ENCODE peak calls at places on chromosomes 2 and 18, in four cellular contexts. J, T, F and Z are unnamed samples.

GRCh38 chr2:217551229-217551909 is 451.4 kb downstream of the TNS1 start:
- DNase-seq in J (peak), T (peak), F (peak), Z (no peak)

GRCh38 chr2:186551323-186552050 is 38.4 kb upstream of the ITGAV start:
- DNase-seq in J (peak), T (no peak), F (no peak), Z (no peak)

GRCh38 chr2:197182668-197183067 is 127.9 kb downstream of the ANKRD44 start:
- DNase-seq in J (peak), T (no peak), F (no peak), Z (no peak)

GRCh38 chr2:219622472-219622871 is 5.0 kb upstream of the SLC4A3 start:
- DNase-seq in J (no peak), T (no peak), F (no peak), Z (no peak)

GRCh38 chr2:64196986-64197385 is 52.8 kb upstream of the PELI1 start:
- DNase-seq in J (no peak), T (no peak), F (no peak), Z (no peak)

GRCh38 chr18:63131106-63131943 is 188.2 kb downstream of the BCL2 start:
- DNase-seq in J (peak), T (no peak), F (peak), Z (no peak)

GRCh38 chr2:201795608-201796477 is 10.5 kb upstream of the CDK15 start:
- DNase-seq in J (peak), T (no peak), F (peak), Z (no peak)

GRCh38 chr2:12155308-12156061 is 409.1 kb downstream of the LPIN1 start:
- DNase-seq in J (peak), T (peak), F (peak), Z (no peak)

GRCh38 chr2:41119489-41119888 is 667.6 kb upstream of the SLC8A1 start:
- DNase-seq in J (no peak), T (no peak), F (no peak), Z (no peak)

GRCh38 chr2:132383956-132384355 is 32.6 kb upstream of the GPR39 start:
- DNase-seq in J (no peak), T (no peak), F (no peak), Z (no peak)

GRCh38 chr18:48657446-48658120 is 118.8 kb downstream of the CTIF start:
- DNase-seq in J (no peak), T (no peak), F (no peak), Z (peak)

GRCh38 chr2:60007666-60008065 is 545.8 kb downstream of the BCL11A start:
- DNase-seq in J (no peak), T (no peak), F (no peak), Z (no peak)

GRCh38 chr2:134232868-134233732 is 20.8 kb upstream of the MGAT5 start:
- DNase-seq in J (peak), T (peak), F (no peak), Z (no peak)

GRCh38 chr2:64277101-64277849 is 133.1 kb upstream of the PELI1 start:
- DNase-seq in J (peak), T (peak), F (no peak), Z (no peak)

GRCh38 chr2:11396690-11396985 is 52.2 kb upstream of the ROCK2 start:
- DNase-seq in J (no peak), T (no peak), F (no peak), Z (no peak)

GRCh38 chr18:5021558-5021957 is 175.5 kb downstream of the AKAIN1 start:
- DNase-seq in J (no peak), T (no peak), F (no peak), Z (no peak)

GRCh38 chr18:55421612-55422381 is 166.2 kb downstream of the TCF4 start:
- DNase-seq in J (peak), T (no peak), F (no peak), Z (no peak)

GRCh38 chr2:70942396-70942795 is 6.7 kb downstream of the ATP6V1B1 start:
- DNase-seq in J (no peak), T (no peak), F (no peak), Z (no peak)

GRCh38 chr2:239181074-239181581 is 219.7 kb downstream of the HDAC4 start:
- DNase-seq in J (no peak), T (no peak), F (no peak), Z (peak)

GRCh38 chr2:241895732-241896641 is 26.5 kb downstream of the RTP5 start:
- DNase-seq in J (peak), T (no peak), F (no peak), Z (peak)

GRCh38 chr2:30380824-30381223 is 66.2 kb upstream of the LCLAT1 start:
- DNase-seq in J (no peak), T (no peak), F (peak), Z (no peak)

GRCh38 chr2:222302178-222303018 is 3.6 kb upstream of the PAX3 start:
- DNase-seq in J (peak), T (no peak), F (peak), Z (no peak)

GRCh38 chr2:9807555-9808305 is 35.5 kb upstream of the TAF1B start:
- DNase-seq in J (no peak), T (peak), F (no peak), Z (peak)

GRCh38 chr2:216017365-216017764 is 4.0 kb upstream of the MREG start:
- DNase-seq in J (peak), T (peak), F (peak), Z (no peak)

GRCh38 chr2:155062250-155062985 is 363.9 kb downstream of the KCNJ3 start:
- DNase-seq in J (no peak), T (no peak), F (no peak), Z (no peak)

GRCh38 chr2:3209258-3209657 is 168.4 kb downstream of the EIPR1 start:
- DNase-seq in J (no peak), T (no peak), F (no peak), Z (no peak)